ENCODE peak calls at places on chromosomes 11 and 22, in nine cellular contexts. U is cardiac fibroblast, H is stomach, F is fibroblast of the aortic adventitia, C is GM23248, E is fibroblast of lung, D is psoas muscle, K is heart left ventricle, W is thoracic aorta. Y is an unnamed sample.

GRCh38 chr11:66410191-66410590 is 10.6 kb upstream of the NPAS4 start:
- DNase-seq in K (no peak), C (no peak), U (no peak), H (no peak), E (no peak), D (no peak), W (no peak), F (no peak), Y (no peak)

GRCh38 chr11:8641332-8641731 is 41.1 kb downstream of the TRIM66 start:
- DNase-seq in E (no peak), D (no peak), U (no peak), C (no peak), H (no peak), W (no peak), K (no peak), F (no peak), Y (no peak)

GRCh38 chr11:67277231-67277961 is 11.1 kb downstream of the GRK2 start:
- DNase-seq in U (peak), W (peak), F (peak), K (peak), H (peak), E (peak), C (peak), D (peak), Y (peak)

GRCh38 chr11:92843455-92843854 is 126.0 kb upstream of the MTNR1B start:
- DNase-seq in E (no peak), F (no peak), W (no peak), D (no peak), H (no peak), K (no peak), U (no peak), C (no peak), Y (no peak)

GRCh38 chr11:2693851-2694261 is 5.9 kb downstream of the KCNQ1OT1 start:
- DNase-seq in F (no peak), D (peak), W (no peak), U (no peak), C (peak), E (no peak), H (no peak), K (peak), Y (no peak)

GRCh38 chr11:128472128-128473110 is 114.9 kb downstream of the ETS1 start:
- DNase-seq in H (no peak), W (no peak), D (no peak), K (no peak), F (peak), U (peak), E (peak), C (peak), Y (no peak)

GRCh38 chr11:14980854-14981253 is 8.7 kb upstream of the CALCA start:
- DNase-seq in U (peak), C (peak), F (peak), E (peak), D (no peak), K (no peak), H (no peak), W (no peak), Y (no peak)

GRCh38 chr11:60040109-60040508 is at the start of gene OOSP2:
- DNase-seq in U (no peak), C (no peak), E (no peak), W (no peak), F (no peak), K (no peak), H (no peak), D (no peak), Y (no peak)

GRCh38 chr11:2299773-2300172 is 1.9 kb downstream of the C11orf21 start:
- DNase-seq in H (peak), U (no peak), E (no peak), F (no peak), C (no peak), D (no peak), W (no peak), K (peak), Y (no peak)

GRCh38 chr11:5366856-5367255 is 15.5 kb downstream of the OR51B6 start:
- DNase-seq in F (peak), D (no peak), E (no peak), W (no peak), U (peak), K (no peak), C (peak), H (no peak), Y (no peak)

GRCh38 chr11:59510917-59511589 is at the start of gene OR4D9:
- DNase-seq in W (no peak), H (no peak), U (peak), D (no peak), F (no peak), C (no peak), E (no peak), K (no peak), Y (no peak)

GRCh38 chr11:94665116-94665659 is 98.0 kb downstream of the PIWIL4 start:
- DNase-seq in D (no peak), K (no peak), H (no peak), U (no peak), E (no peak), W (no peak), C (no peak), F (no peak), Y (no peak)

GRCh38 chr11:1744137-1744878 is 6.1 kb downstream of the IFITM10 start:
- DNase-seq in F (no peak), U (peak), D (peak), C (peak), E (no peak), W (no peak), K (no peak), H (no peak), Y (no peak)

GRCh38 chr22:42769574-42770447 is 49.1 kb upstream of the A4GALT start:
- DNase-seq in H (peak), D (peak), C (peak), F (peak), K (peak), W (peak), U (peak), E (peak), Y (peak)

GRCh38 chr11:19559746-19560145 is 152.9 kb upstream of the NAV2 start:
- DNase-seq in F (no peak), H (no peak), W (no peak), D (no peak), E (no peak), U (no peak), K (no peak), C (no peak), Y (no peak)

GRCh38 chr22:28582806-28583205 is 96.8 kb downstream of the TTC28 start:
- DNase-seq in F (peak), C (peak), H (no peak), E (peak), D (no peak), K (no peak), U (peak), W (no peak), Y (no peak)

GRCh38 chr11:36350137-36350513 is 54.0 kb downstream of the PRR5L start:
- DNase-seq in D (no peak), K (no peak), H (no peak), U (no peak), F (no peak), E (no peak), C (no peak), W (no peak), Y (no peak)

GRCh38 chr11:74123008-74123448 is 47.8 kb downstream of the C2CD3 start:
- DNase-seq in C (peak), H (no peak), E (no peak), U (no peak), K (no peak), D (no peak), W (no peak), F (peak), Y (no peak)

GRCh38 chr22:19959043-19959586 is 17.5 kb upstream of the TXNRD2 start:
- DNase-seq in K (peak), U (peak), F (peak), E (peak), W (peak), D (peak), C (peak), H (peak), Y (peak)

GRCh38 chr22:47175761-47176359 is 413.4 kb downstream of the TBC1D22A start:
- DNase-seq in W (no peak), H (no peak), F (no peak), C (no peak), U (no peak), D (peak), E (no peak), K (peak), Y (peak)

GRCh38 chr11:537622-538430 is 499 bp downstream of the LRRC56 start:
- DNase-seq in H (no peak), E (no peak), F (no peak), C (no peak), W (no peak), K (peak), U (no peak), D (peak), Y (no peak)

GRCh38 chr22:16989915-16990314 is 18.1 kb downstream of the GAB4 start:
- DNase-seq in F (no peak), K (no peak), U (no peak), E (no peak), D (no peak), C (peak), H (no peak), W (no peak), Y (no peak)

GRCh38 chr11:1263036-1263435 is 40.2 kb downstream of the MUC5B start:
- DNase-seq in C (no peak), K (peak), D (peak), U (no peak), E (no peak), H (no peak), F (no peak), W (no peak), Y (no peak)

GRCh38 chr11:35427158-35427557 is 7.8 kb upstream of the SLC1A2 start:
- DNase-seq in E (peak), K (no peak), D (no peak), H (no peak), F (peak), W (no peak), C (peak), U (peak), Y (no peak)

GRCh38 chr11:125408281-125408680 is 87.8 kb downstream of the FEZ1 start:
- DNase-seq in D (peak), E (no peak), K (no peak), W (no peak), H (no peak), F (no peak), U (no peak), C (no peak), Y (no peak)

GRCh38 chr11:96448225-96448624 is 58.4 kb downstream of the JRKL start:
- DNase-seq in U (no peak), H (no peak), W (no peak), C (no peak), D (no peak), F (no peak), K (no peak), E (no peak), Y (no peak)

GRCh38 chr22:37241351-37242142 is 2.5 kb downstream of the RAC2 start:
- DNase-seq in K (no peak), C (no peak), W (no peak), U (no peak), E (no peak), D (peak), H (peak), F (no peak), Y (no peak)

GRCh38 chr22:37240941-37241320 is 3.1 kb downstream of the RAC2 start:
- DNase-seq in C (no peak), F (no peak), H (no peak), W (no peak), D (peak), K (no peak), U (no peak), E (no peak), Y (no peak)

GRCh38 chr22:37243402-37244113 is 511 bp downstream of the RAC2 start:
- DNase-seq in H (no peak), D (no peak), W (no peak), K (no peak), F (no peak), C (no peak), E (no peak), U (no peak), Y (no peak)

GRCh38 chr22:37244114-37244921 is at the start of gene RAC2:
- DNase-seq in H (peak), U (peak), W (no peak), D (peak), F (peak), K (peak), E (peak), C (peak), Y (peak)

DNA sequence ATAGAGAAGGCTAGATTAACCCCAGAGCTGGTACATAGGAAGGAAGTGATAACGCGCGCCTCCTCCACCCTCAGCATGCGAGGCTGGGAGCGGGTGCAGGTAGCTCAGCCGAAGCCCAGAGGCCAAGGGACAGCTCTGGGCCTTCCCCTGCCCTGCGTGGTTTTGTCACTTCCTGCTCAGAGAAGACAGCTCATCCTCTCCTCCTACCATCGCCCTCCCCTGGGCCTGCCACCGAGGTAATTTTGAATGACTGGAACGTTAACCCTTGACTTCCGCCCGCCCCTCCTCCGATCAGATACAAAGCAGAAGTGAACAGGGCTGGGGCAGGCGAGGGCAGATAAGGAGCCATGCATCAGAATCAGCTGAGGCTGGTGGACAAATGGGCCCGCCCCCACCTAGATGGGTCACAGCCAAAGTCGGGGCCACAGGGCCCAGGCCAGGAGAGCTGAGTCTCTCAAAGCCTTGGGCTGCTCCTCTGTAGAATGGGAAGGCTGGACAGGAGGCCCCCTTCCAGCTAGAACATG is 1.6 kb downstream of the RAC2 start:
- DNase-seq in D (peak), E (no peak), K (peak), C (peak), F (no peak), U (peak), H (peak), W (peak), Y (peak)
- H3K4me3 ChIP-seq in D (peak), E (no peak), K (no peak), C (peak), F (no peak), U (peak), H (no peak), W (peak), Y (no peak)

DNA sequence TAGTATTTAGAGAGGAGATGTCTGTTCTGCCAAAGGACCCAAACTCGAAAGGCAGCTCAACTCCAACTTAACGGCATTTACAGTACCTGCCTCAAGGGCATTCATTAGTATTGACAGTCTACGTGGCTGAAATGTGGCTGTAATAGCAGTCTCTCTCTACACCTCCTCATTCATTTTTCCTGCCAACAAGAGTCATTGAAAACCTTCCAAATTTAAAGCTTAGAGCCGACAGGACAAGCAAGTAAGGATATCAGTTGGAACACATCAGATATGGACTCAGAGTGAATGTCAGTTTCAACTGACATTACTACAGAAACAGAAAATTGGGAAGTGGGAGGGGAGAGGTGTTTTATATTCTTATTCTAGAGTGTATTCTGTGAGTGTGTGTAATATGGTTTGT is 253.1 kb downstream of the CADM1 start:
- DNase-seq in C (no peak), K (no peak), W (no peak), H (no peak), D (no peak), F (no peak), E (no peak), U (no peak), Y (no peak)
- H3K4me3 ChIP-seq in C (no peak), K (no peak), W (no peak), H (no peak), D (no peak), F (no peak), E (no peak), U (no peak), Y (no peak)

GRCh38 chr22:44180706-44181032 is at the start of gene PARVG:
- DNase-seq in W (no peak), D (no peak), U (no peak), E (no peak), F (no peak), K (no peak), C (no peak), H (no peak), Y (no peak)
- H3K4me3 ChIP-seq in W (peak), D (peak), U (no peak), E (no peak), F (no peak), K (no peak), C (no peak), H (peak), Y (peak)

GRCh38 chr11:6927030-6927617 is 898 bp downstream of the ZNF215 start:
- DNase-seq in K (no peak), W (no peak), D (no peak), F (peak), U (no peak), H (no peak), E (peak), C (peak), Y (no peak)
- H3K4me3 ChIP-seq in K (peak), W (peak), D (peak), F (peak), U (peak), H (peak), E (peak), C (peak), Y (peak)

GRCh38 chr11:77147036-77147315 is 18.9 kb downstream of the MYO7A start:
- DNase-seq in F (no peak), U (no peak), E (no peak), C (no peak), H (no peak), D (peak), K (no peak), W (no peak), Y (no peak)
- H3K4me3 ChIP-seq in F (no peak), U (no peak), E (no peak), C (no peak), H (no peak), D (no peak), K (no peak), W (no peak), Y (no peak)